ENCODE peak calls at places on chromosome 17, in seven cellular contexts. P is prostate gland, M is body of pancreas, Z is H1, R is esophagus squamous epithelium, F is heart left ventricle, C is stomach. A is an unnamed sample.

GRCh38 chr17:69501591-69502468 is 87.3 kb downstream of the MAP2K6 start:
- DNase-seq in P (peak; percentile 34), M (peak; percentile 55), Z (no peak), R (no peak), F (peak; percentile 15), C (peak; percentile 49), A (no peak)

GRCh38 chr17:18981642-18982424 is 22.7 kb downstream of the FAM83G start:
- DNase-seq in P (peak; percentile 54), M (peak; percentile 64), Z (no peak), R (no peak), F (no peak), C (peak; percentile 92), A (no peak)

GRCh38 chr17:28325221-28325620 is 6.2 kb downstream of the TMEM97 start:
- DNase-seq in P (no peak), M (no peak), Z (no peak), R (no peak), F (no peak), C (no peak), A (no peak)

GRCh38 chr17:57959929-57960328 is 4.7 kb upstream of the CUEDC1 start:
- DNase-seq in P (no peak), M (no peak), Z (no peak), R (no peak), F (no peak), C (no peak), A (no peak)

GRCh38 chr17:81012574-81013447 is 21.2 kb downstream of the CHMP6 start:
- DNase-seq in P (no peak), M (no peak), Z (no peak), R (no peak), F (no peak), C (no peak), A (no peak)

GRCh38 chr17:6592193-6592592 is 35.8 kb upstream of the PITPNM3 start:
- DNase-seq in P (no peak), M (no peak), Z (no peak), R (no peak), F (no peak), C (no peak), A (no peak)

GRCh38 chr17:164536-165235 is 16.8 kb downstream of the DOC2B start:
- DNase-seq in P (no peak), M (peak; percentile 46), Z (no peak), R (no peak), F (no peak), C (peak; percentile 47), A (no peak)

GRCh38 chr17:48483471-48484131 is 47.2 kb downstream of the HOXB1 start:
- DNase-seq in P (peak; percentile 15), M (no peak), Z (no peak), R (no peak), F (no peak), C (no peak), A (no peak)

GRCh38 chr17:18314059-18314730 is 599 bp downstream of the TOP3A start:
- DNase-seq in P (peak; percentile 11), M (no peak), Z (no peak), R (no peak), F (no peak), C (no peak), A (no peak)

GRCh38 chr17:6583411-6583810 is 27.1 kb upstream of the PITPNM3 start:
- DNase-seq in P (no peak), M (no peak), Z (no peak), R (no peak), F (no peak), C (no peak), A (no peak)

GRCh38 chr17:59513934-59514841 is 51.2 kb upstream of the DHX40 start:
- DNase-seq in P (peak; percentile 63), M (peak; percentile 71), Z (no peak), R (no peak), F (peak; percentile 75), C (peak; percentile 82), A (no peak)

GRCh38 chr17:61158372-61158771 is 241.3 kb upstream of the TBX2 start:
- DNase-seq in P (no peak), M (no peak), Z (no peak), R (no peak), F (no peak), C (no peak), A (no peak)

GRCh38 chr17:46895171-46895570 is 27.8 kb upstream of the GOSR2 start:
- DNase-seq in P (no peak), M (no peak), Z (no peak), R (no peak), F (no peak), C (no peak), A (no peak)

GRCh38 chr17:29572691-29573557 is 4.4 kb downstream of the TP53I13 start:
- DNase-seq in P (no peak), M (peak; percentile 63), Z (no peak), R (no peak), F (peak; percentile 80), C (peak; percentile 52), A (no peak)

GRCh38 chr17:76598004-76598439 is 12.4 kb upstream of the ST6GALNAC2 start:
- DNase-seq in P (no peak), M (no peak), Z (no peak), R (no peak), F (no peak), C (no peak), A (no peak)

GRCh38 chr17:57130708-57131461 is 45.8 kb downstream of the AKAP1 start:
- DNase-seq in P (peak; percentile 87), M (peak; percentile 88), Z (peak; percentile 17), R (peak; percentile 17), F (peak; percentile 82), C (peak; percentile 91), A (no peak)

GRCh38 chr17:28897769-28898259 is 281 bp upstream of the FLOT2 start:
- DNase-seq in P (no peak), M (peak; percentile 52), Z (no peak), R (no peak), F (no peak), C (no peak), A (no peak)

GRCh38 chr17:48915459-48916282 is 7.5 kb downstream of the UBE2Z start:
- DNase-seq in P (no peak), M (no peak), Z (no peak), R (no peak), F (no peak), C (peak; percentile 31), A (no peak)

GRCh38 chr17:39601010-39601597 is 6.6 kb downstream of the NEUROD2 start:
- DNase-seq in P (no peak), M (no peak), Z (no peak), R (no peak), F (no peak), C (no peak), A (no peak)

GRCh38 chr17:48296453-48296852 is 133.6 kb downstream of the SKAP1 start:
- DNase-seq in P (no peak), M (no peak), Z (no peak), R (no peak), F (no peak), C (no peak), A (no peak)

DNA sequence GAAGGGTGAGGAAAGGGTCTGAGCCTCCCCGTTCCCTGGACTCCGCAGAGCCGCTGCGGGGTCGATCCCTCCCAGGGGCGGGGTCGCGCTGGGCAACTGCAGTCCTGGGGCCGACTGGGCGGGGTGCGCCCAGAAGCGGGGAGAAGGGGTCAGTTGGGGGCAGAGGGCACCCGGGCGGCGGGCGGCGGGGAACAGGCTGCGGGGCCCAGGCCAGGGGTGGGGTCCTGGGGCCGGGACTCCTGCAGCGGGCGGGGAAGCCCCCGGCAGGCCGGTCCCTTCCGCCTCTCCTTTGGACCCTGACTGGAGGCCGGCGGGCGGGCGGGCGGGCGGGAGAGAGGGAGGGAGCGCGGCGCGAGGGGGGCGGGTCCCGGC is 360 bp downstream of the GGNBP2 start:
- DNase-seq in P (no peak), M (no peak), Z (peak; percentile 23), R (peak; percentile 65), F (no peak), C (no peak), A (no peak)
- TF ChIP-seq POLR2A in P (no peak), M (peak; percentile 25), Z (no peak), R (no peak), F (no peak), C (no peak), A (no peak)

GRCh38 chr17:43713494-43714162 is 45.0 kb downstream of the SOST start:
- DNase-seq in P (no peak), M (peak; percentile 19), Z (no peak), R (no peak), F (peak; percentile 49), C (no peak), A (no peak)
- H3K4me3 ChIP-seq in P (no peak overlapping the region), M (no peak overlapping the region), Z (peak overlapping the region; percentile 47), R (peak overlapping the region; percentile 60), F (peak overlapping the region; percentile 52), C (peak overlapping the region; percentile 53), A (peak overlapping the region; percentile 48)

DNA sequence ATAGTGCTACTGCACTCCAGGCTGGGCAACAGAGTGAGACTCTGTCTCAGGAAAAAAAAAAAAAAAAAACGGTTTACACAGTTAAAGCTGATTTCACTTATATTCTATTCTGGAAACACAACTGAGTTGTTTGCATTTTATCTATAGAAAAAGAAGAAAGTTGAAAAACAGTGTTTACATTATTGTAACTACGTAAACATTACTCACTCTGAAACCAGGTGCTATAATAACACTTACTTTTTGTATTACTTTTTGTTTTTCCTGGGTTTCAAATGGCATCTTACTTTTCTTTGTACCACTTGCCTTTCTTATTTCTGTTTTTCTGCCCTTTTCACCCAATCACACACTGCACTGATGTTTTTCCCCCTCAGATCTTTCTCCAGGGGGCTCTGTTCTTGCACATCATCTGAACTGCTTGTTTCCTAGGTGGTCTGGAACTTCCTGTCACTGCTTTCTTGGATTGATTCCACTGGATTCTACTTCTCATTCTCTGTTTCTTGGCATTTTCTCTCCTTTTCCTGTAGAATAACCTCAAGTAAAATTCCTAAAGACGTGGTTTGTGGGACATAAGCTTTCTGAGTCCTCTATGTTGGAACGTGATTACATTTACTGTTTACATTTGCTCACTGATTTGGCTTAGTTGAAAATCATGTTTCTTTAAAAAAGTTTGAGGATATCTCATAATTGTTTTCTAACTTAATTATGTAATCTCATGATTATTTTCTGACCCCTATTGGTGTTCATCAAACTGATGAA is 142.1 kb downstream of the HS3ST3B1 start:
- DNase-seq in P (no peak), M (no peak), Z (no peak), R (no peak), F (no peak), C (no peak), A (no peak)
- TF ChIP-seq CTCF in P (no peak), M (no peak), Z (no peak), R (no peak), F (no peak), C (no peak), A (no peak)

GRCh38 chr17:82271401-82271800 is 2.1 kb downstream of the CSNK1D start:
- DNase-seq in P (no peak), M (no peak), Z (no peak), R (no peak), F (no peak), C (no peak), A (no peak)

GRCh38 chr17:82270651-82271050 is 2.8 kb downstream of the CSNK1D start:
- DNase-seq in P (no peak), M (no peak), Z (no peak), R (no peak), F (no peak), C (no peak), A (no peak)

GRCh38 chr17:82274134-82275020 is 877 bp upstream of the CSNK1D start:
- DNase-seq in P (no peak), M (no peak), Z (no peak), R (no peak), F (no peak), C (no peak), A (no peak)

GRCh38 chr17:82273327-82274133 is at the start of gene CSNK1D:
- DNase-seq in P (peak; percentile 90), M (peak; percentile 94), Z (no peak), R (peak; percentile 72), F (peak; percentile 92), C (peak; percentile 96), A (no peak)

GRCh38 chr17:82272495-82273326 is 789 bp downstream of the CSNK1D start:
- DNase-seq in P (no peak), M (peak; percentile 54), Z (no peak), R (no peak), F (peak; percentile 64), C (no peak), A (no peak)
- TF ChIP-seq POLR2A in P (no peak), M (no peak), Z (no peak), R (no peak), F (no peak), C (no peak), A (no peak)

A was measured in vagina.